ENCODE peak calls at places on chromosome 7, in ten cellular contexts. One of them, this sample, is unnamed.
A peak's percentile ranks its signal among the peaks of the same experiment; 100 is the strongest.

GRCh38 chr7:137462847-137463246 is 119.3 kb upstream of the PTN start:
- DNase-seq in breast epithelium: no peak
- DNase-seq in adrenal gland: no peak
- DNase-seq in heart left ventricle: no peak
- DNase-seq in GM12891: no peak
- DNase-seq in A549: no peak
- DNase-seq in IMR-90: no peak
- DNase-seq in HepG2: no peak
- DNase-seq in testis: no peak
- DNase-seq in right lobe of liver: no peak
- DNase-seq in this sample: no peak

GRCh38 chr7:137904826-137905225 is 58.1 kb upstream of the DGKI start:
- DNase-seq in GM12891: no peak
- DNase-seq in HepG2: no peak
- DNase-seq in breast epithelium: no peak
- DNase-seq in adrenal gland: no peak
- DNase-seq in A549: no peak
- DNase-seq in heart left ventricle: no peak
- DNase-seq in IMR-90: peak; percentile 16
- DNase-seq in testis: no peak
- DNase-seq in right lobe of liver: no peak
- DNase-seq in this sample: no peak

GRCh38 chr7:100208911-100209408 is 10.8 kb upstream of the PVRIG start:
- DNase-seq in GM12891: peak; percentile 39
- DNase-seq in A549: no peak
- DNase-seq in IMR-90: no peak
- DNase-seq in HepG2: no peak
- DNase-seq in breast epithelium: no peak
- DNase-seq in right lobe of liver: no peak
- DNase-seq in heart left ventricle: no peak
- DNase-seq in testis: no peak
- DNase-seq in adrenal gland: no peak
- DNase-seq in this sample: no peak

GRCh38 chr7:92754756-92755581 is 81.4 kb downstream of the CDK6 start:
- DNase-seq in IMR-90: no peak
- DNase-seq in right lobe of liver: no peak
- DNase-seq in GM12891: no peak
- DNase-seq in adrenal gland: peak; percentile 34
- DNase-seq in A549: no peak
- DNase-seq in heart left ventricle: peak; percentile 28
- DNase-seq in breast epithelium: no peak
- DNase-seq in testis: no peak
- DNase-seq in HepG2: no peak
- DNase-seq in this sample: peak; percentile 66

GRCh38 chr7:53744361-53744760 is 708.9 kb downstream of the POM121L12 start:
- DNase-seq in A549: no peak
- DNase-seq in breast epithelium: no peak
- DNase-seq in heart left ventricle: no peak
- DNase-seq in GM12891: no peak
- DNase-seq in HepG2: no peak
- DNase-seq in IMR-90: no peak
- DNase-seq in adrenal gland: no peak
- DNase-seq in testis: no peak
- DNase-seq in right lobe of liver: no peak
- DNase-seq in this sample: no peak

GRCh38 chr7:116052006-116052405 is 21.4 kb upstream of the TFEC start:
- DNase-seq in IMR-90: peak; percentile 41
- DNase-seq in breast epithelium: no peak
- DNase-seq in HepG2: no peak
- DNase-seq in heart left ventricle: no peak
- DNase-seq in right lobe of liver: no peak
- DNase-seq in testis: no peak
- DNase-seq in GM12891: no peak
- DNase-seq in A549: no peak
- DNase-seq in adrenal gland: no peak
- DNase-seq in this sample: no peak

GRCh38 chr7:158265743-158266080 is 321.9 kb downstream of the PTPRN2 start:
- DNase-seq in heart left ventricle: no peak
- DNase-seq in breast epithelium: no peak
- DNase-seq in IMR-90: no peak
- DNase-seq in GM12891: no peak
- DNase-seq in HepG2: no peak
- DNase-seq in right lobe of liver: no peak
- DNase-seq in adrenal gland: no peak
- DNase-seq in A549: no peak
- DNase-seq in testis: no peak
- DNase-seq in this sample: no peak

GRCh38 chr7:98974205-98974604 is 95.9 kb downstream of the TRRAP start:
- DNase-seq in IMR-90: no peak
- DNase-seq in heart left ventricle: no peak
- DNase-seq in A549: no peak
- DNase-seq in breast epithelium: no peak
- DNase-seq in HepG2: no peak
- DNase-seq in adrenal gland: no peak
- DNase-seq in testis: peak; percentile 6
- DNase-seq in GM12891: no peak
- DNase-seq in right lobe of liver: no peak
- DNase-seq in this sample: no peak

GRCh38 chr7:32222251-32222900 is 152.2 kb upstream of the PDE1C start:
- DNase-seq in heart left ventricle: no peak
- DNase-seq in testis: no peak
- DNase-seq in IMR-90: no peak
- DNase-seq in right lobe of liver: no peak
- DNase-seq in adrenal gland: no peak
- DNase-seq in HepG2: no peak
- DNase-seq in breast epithelium: no peak
- DNase-seq in A549: no peak
- DNase-seq in GM12891: no peak
- DNase-seq in this sample: no peak

GRCh38 chr7:102236592-102237287 is 49.9 kb upstream of the SH2B2 start:
- DNase-seq in IMR-90: peak; percentile 56
- DNase-seq in breast epithelium: no peak
- DNase-seq in right lobe of liver: peak; percentile 72
- DNase-seq in A549: peak; percentile 87
- DNase-seq in heart left ventricle: peak; percentile 59
- DNase-seq in HepG2: peak; percentile 46
- DNase-seq in adrenal gland: peak; percentile 69
- DNase-seq in testis: peak; percentile 78
- DNase-seq in GM12891: peak; percentile 85
- DNase-seq in this sample: peak; percentile 55

DNA sequence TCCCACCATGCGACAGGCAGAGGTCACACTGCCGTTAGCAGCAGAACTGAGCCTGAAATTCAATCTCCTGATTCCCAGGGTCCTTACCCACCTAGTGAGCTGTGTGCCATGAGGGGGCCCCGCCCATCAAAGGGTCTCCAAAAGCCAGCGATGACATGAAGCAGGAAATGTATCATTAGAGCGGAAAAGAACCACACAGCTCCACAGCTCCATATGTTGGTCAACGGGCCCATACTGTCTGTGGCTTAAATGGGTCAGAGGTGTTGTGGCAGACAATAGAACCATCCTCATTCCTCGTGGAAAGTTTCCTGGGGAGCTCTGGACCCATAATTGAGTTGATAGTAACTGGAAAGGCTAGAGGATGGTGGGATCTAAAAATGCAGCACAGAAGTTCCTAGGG is 68.1 kb upstream of the PODXL start:
- DNase-seq in right lobe of liver: no peak
- DNase-seq in heart left ventricle: no peak
- DNase-seq in A549: no peak
- DNase-seq in testis: no peak
- DNase-seq in adrenal gland: no peak
- DNase-seq in breast epithelium: no peak
- DNase-seq in GM12891: no peak
- DNase-seq in IMR-90: no peak
- DNase-seq in HepG2: no peak
- DNase-seq in this sample: no peak
- TF ChIP-seq POLR2A in right lobe of liver: no peak
- TF ChIP-seq POLR2A in heart left ventricle: no peak
- TF ChIP-seq POLR2A in A549: no peak
- TF ChIP-seq POLR2A in testis: no peak
- TF ChIP-seq POLR2A in adrenal gland: no peak
- TF ChIP-seq POLR2A in breast epithelium: no peak
- TF ChIP-seq POLR2A in GM12891: no peak
- TF ChIP-seq POLR2A in IMR-90: no peak
- TF ChIP-seq POLR2A in HepG2: no peak
- TF ChIP-seq POLR2A in this sample: no peak

GRCh38 chr7:68336534-68336933 is 1261.7 kb upstream of the AUTS2 start:
- DNase-seq in A549: no peak
- DNase-seq in IMR-90: no peak
- DNase-seq in breast epithelium: no peak
- DNase-seq in testis: no peak
- DNase-seq in adrenal gland: no peak
- DNase-seq in right lobe of liver: no peak
- DNase-seq in heart left ventricle: no peak
- DNase-seq in GM12891: no peak
- DNase-seq in HepG2: no peak
- DNase-seq in this sample: no peak

DNA sequence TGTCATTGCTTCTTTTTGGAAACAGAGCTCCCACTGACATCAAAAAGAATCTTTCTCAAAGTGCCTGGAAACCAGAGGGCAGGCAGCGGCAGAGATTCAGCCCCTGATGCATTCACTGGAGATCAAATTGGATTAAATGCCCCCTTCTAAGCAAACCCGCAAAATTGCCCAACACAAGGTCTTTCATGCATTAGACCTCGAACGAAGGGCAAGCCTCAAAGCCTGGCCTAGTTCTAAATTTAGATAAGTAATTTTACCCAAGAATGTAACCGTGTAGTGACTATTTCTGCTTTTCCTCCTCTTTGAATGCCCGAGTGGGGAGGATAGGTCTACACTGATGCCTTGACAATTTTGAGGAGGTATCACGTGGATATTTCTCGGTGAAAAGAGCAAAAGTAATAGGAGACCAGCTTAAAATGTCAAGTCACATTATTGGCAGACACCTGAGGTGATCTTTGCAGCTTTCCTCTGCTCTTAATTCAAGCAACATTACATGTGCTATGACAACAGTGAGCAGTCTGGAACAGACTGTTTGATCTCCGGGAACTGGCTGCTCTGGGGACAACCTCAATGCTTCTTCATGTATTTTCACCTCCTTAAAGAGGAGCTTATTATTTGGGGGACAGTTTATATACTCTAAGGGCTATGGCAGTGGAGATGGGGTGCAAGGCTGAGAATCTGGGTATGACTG is 1263.5 kb upstream of the AUTS2 start:
- DNase-seq in testis: no peak
- DNase-seq in right lobe of liver: no peak
- DNase-seq in breast epithelium: no peak
- DNase-seq in heart left ventricle: no peak
- DNase-seq in GM12891: no peak
- DNase-seq in adrenal gland: no peak
- DNase-seq in HepG2: no peak
- DNase-seq in IMR-90: no peak
- DNase-seq in A549: no peak
- DNase-seq in this sample: no peak
- TF ChIP-seq POLR2A in testis: no peak
- TF ChIP-seq POLR2A in right lobe of liver: no peak
- TF ChIP-seq POLR2A in breast epithelium: no peak
- TF ChIP-seq POLR2A in heart left ventricle: no peak
- TF ChIP-seq POLR2A in GM12891: no peak
- TF ChIP-seq POLR2A in adrenal gland: no peak
- TF ChIP-seq POLR2A in HepG2: no peak
- TF ChIP-seq POLR2A in IMR-90: no peak
- TF ChIP-seq POLR2A in A549: no peak
- TF ChIP-seq POLR2A in this sample: no peak

GRCh38 chr7:106285801-106286492 is 1.2 kb upstream of the NAMPT start:
- DNase-seq in A549: no peak
- DNase-seq in right lobe of liver: no peak
- DNase-seq in GM12891: peak; percentile 25
- DNase-seq in HepG2: no peak
- DNase-seq in heart left ventricle: no peak
- DNase-seq in testis: no peak
- DNase-seq in breast epithelium: no peak
- DNase-seq in adrenal gland: no peak
- DNase-seq in IMR-90: peak; percentile 73
- DNase-seq in this sample: peak; percentile 49

GRCh38 chr7:106285051-106285800 is 443 bp upstream of the NAMPT start:
- DNase-seq in HepG2: peak; percentile 95
- DNase-seq in adrenal gland: peak; percentile 99
- DNase-seq in heart left ventricle: peak; percentile 99
- DNase-seq in testis: peak; percentile 98
- DNase-seq in breast epithelium: peak; percentile 99
- DNase-seq in GM12891: peak; percentile 78
- DNase-seq in right lobe of liver: peak; percentile 100
- DNase-seq in IMR-90: peak; percentile 97
- DNase-seq in A549: peak; percentile 77
- DNase-seq in this sample: peak; percentile 97

GRCh38 chr7:106283501-106283830 is 1.3 kb downstream of the NAMPT start:
- DNase-seq in HepG2: no peak
- DNase-seq in heart left ventricle: no peak
- DNase-seq in A549: no peak
- DNase-seq in adrenal gland: no peak
- DNase-seq in IMR-90: no peak
- DNase-seq in breast epithelium: no peak
- DNase-seq in testis: no peak
- DNase-seq in right lobe of liver: no peak
- DNase-seq in GM12891: no peak
- DNase-seq in this sample: peak; percentile 45

GRCh38 chr7:106283831-106284515 is 810 bp downstream of the NAMPT start:
- DNase-seq in HepG2: peak; percentile 8
- DNase-seq in right lobe of liver: peak; percentile 76
- DNase-seq in testis: peak; percentile 64
- DNase-seq in GM12891: no peak
- DNase-seq in breast epithelium: peak; percentile 52
- DNase-seq in heart left ventricle: peak; percentile 45
- DNase-seq in IMR-90: peak; percentile 37
- DNase-seq in A549: no peak
- DNase-seq in adrenal gland: peak; percentile 70
- DNase-seq in this sample: peak; percentile 77

DNA sequence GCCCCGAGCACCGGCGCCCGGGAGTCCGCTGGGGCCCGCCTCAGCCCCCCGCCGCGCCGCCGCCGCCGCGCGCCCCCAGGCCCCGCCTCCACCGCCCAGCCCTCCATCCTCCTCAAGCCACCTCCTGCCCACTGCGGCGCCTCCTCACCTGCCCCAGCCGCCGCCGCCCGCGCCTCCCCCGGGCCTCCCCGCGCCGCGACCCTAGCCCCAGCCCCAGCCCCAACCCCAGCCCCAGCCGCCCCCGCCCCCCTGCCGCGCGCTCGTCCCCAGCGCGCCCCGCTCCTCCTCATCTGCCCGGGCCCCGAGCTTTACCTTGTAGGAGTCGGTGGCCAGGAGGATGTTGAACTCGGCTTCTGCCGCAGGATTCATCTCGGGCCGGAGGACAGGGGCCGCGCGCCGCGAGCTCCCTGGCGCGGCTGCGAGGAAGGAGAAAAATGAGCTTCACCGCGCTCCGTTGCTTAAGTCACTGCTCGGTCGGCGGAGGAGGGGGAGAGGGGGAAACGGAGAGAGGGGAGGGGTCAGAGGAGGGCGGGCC is at the start of gene NAMPT:
- DNase-seq in GM12891: no peak
- DNase-seq in HepG2: no peak
- DNase-seq in right lobe of liver: no peak
- DNase-seq in breast epithelium: peak; percentile 52
- DNase-seq in heart left ventricle: peak; percentile 59
- DNase-seq in A549: no peak
- DNase-seq in testis: peak; percentile 41
- DNase-seq in adrenal gland: peak; percentile 51
- DNase-seq in IMR-90: no peak
- DNase-seq in this sample: peak; percentile 76
- TF ChIP-seq POLR2A in GM12891: peak; percentile 70
- TF ChIP-seq POLR2A in HepG2: peak; percentile 80
- TF ChIP-seq POLR2A in right lobe of liver: peak; percentile 54
- TF ChIP-seq POLR2A in breast epithelium: peak; percentile 86
- TF ChIP-seq POLR2A in heart left ventricle: no peak
- TF ChIP-seq POLR2A in A549: peak; percentile 68
- TF ChIP-seq POLR2A in testis: peak; percentile 62
- TF ChIP-seq POLR2A in adrenal gland: peak; percentile 83
- TF ChIP-seq POLR2A in IMR-90: peak; percentile 98
- TF ChIP-seq POLR2A in this sample: no peak

GRCh38 chr7:74525881-74526280 is 72.2 kb downstream of the GTF2IRD1 start:
- DNase-seq in right lobe of liver: no peak
- DNase-seq in GM12891: no peak
- DNase-seq in A549: no peak
- DNase-seq in heart left ventricle: no peak
- DNase-seq in IMR-90: no peak
- DNase-seq in breast epithelium: peak; percentile 76
- DNase-seq in adrenal gland: no peak
- DNase-seq in testis: no peak
- DNase-seq in HepG2: no peak
- DNase-seq in this sample: no peak
- TF ChIP-seq POLR2A in right lobe of liver: no peak
- TF ChIP-seq POLR2A in GM12891: no peak
- TF ChIP-seq POLR2A in A549: no peak
- TF ChIP-seq POLR2A in heart left ventricle: no peak
- TF ChIP-seq POLR2A in IMR-90: no peak
- TF ChIP-seq POLR2A in breast epithelium: no peak
- TF ChIP-seq POLR2A in adrenal gland: no peak
- TF ChIP-seq POLR2A in testis: no peak
- TF ChIP-seq POLR2A in HepG2: no peak
- TF ChIP-seq POLR2A in this sample: no peak

This sample was measured in erythroblast.